ENCODE peak calls at places on chromosomes 4 and X, in five cellular contexts. One of them, this sample, is unnamed.

GRCh38 chrX:39758791-39759525 is 338.8 kb downstream of the BCOR start:
- DNase-seq in PC-3: no peak
- DNase-seq in T-helper 9 cell: no peak
- DNase-seq in aorta: no peak
- DNase-seq in NCI-H748 treated with DMSO at 0.1 percent for 48 hours: no peak
- DNase-seq in this sample: no peak

GRCh38 chr4:76585897-76586360 is 150.9 kb downstream of the SHROOM3 start:
- DNase-seq in aorta: peak; percentile 91
- DNase-seq in PC-3: peak; percentile 89
- DNase-seq in T-helper 9 cell: no peak
- DNase-seq in NCI-H748 treated with DMSO at 0.1 percent for 48 hours: peak; percentile 54
- DNase-seq in this sample: peak; percentile 87

GRCh38 chr4:88356771-88357170 is 21.9 kb upstream of the HERC6 start:
- DNase-seq in NCI-H748 treated with DMSO at 0.1 percent for 48 hours: no peak
- DNase-seq in T-helper 9 cell: no peak
- DNase-seq in PC-3: no peak
- DNase-seq in aorta: no peak
- DNase-seq in this sample: no peak

GRCh38 chr4:53866055-53866454 is 198.3 kb downstream of the CHIC2 start:
- DNase-seq in T-helper 9 cell: no peak
- DNase-seq in NCI-H748 treated with DMSO at 0.1 percent for 48 hours: no peak
- DNase-seq in aorta: no peak
- DNase-seq in PC-3: no peak
- DNase-seq in this sample: no peak

GRCh38 chr4:89283975-89284556 is 23.5 kb downstream of the GPRIN3 start:
- DNase-seq in NCI-H748 treated with DMSO at 0.1 percent for 48 hours: no peak
- DNase-seq in T-helper 9 cell: no peak
- DNase-seq in PC-3: no peak
- DNase-seq in aorta: no peak
- DNase-seq in this sample: no peak

GRCh38 chr4:115770046-115770543 is 656.7 kb upstream of the NDST4 start:
- DNase-seq in aorta: no peak
- DNase-seq in T-helper 9 cell: no peak
- DNase-seq in NCI-H748 treated with DMSO at 0.1 percent for 48 hours: no peak
- DNase-seq in PC-3: no peak
- DNase-seq in this sample: no peak

GRCh38 chr4:108779958-108780357 is 17.1 kb upstream of the ETNPPL start:
- DNase-seq in NCI-H748 treated with DMSO at 0.1 percent for 48 hours: no peak
- DNase-seq in T-helper 9 cell: no peak
- DNase-seq in PC-3: no peak
- DNase-seq in aorta: no peak
- DNase-seq in this sample: no peak

GRCh38 chr4:5142726-5143125 is 91.4 kb downstream of the STK32B start:
- DNase-seq in NCI-H748 treated with DMSO at 0.1 percent for 48 hours: no peak
- DNase-seq in PC-3: peak; percentile 40
- DNase-seq in T-helper 9 cell: no peak
- DNase-seq in aorta: no peak
- DNase-seq in this sample: no peak

GRCh38 chr4:165461176-165461835 is 82.5 kb downstream of the CPE start:
- DNase-seq in T-helper 9 cell: no peak
- DNase-seq in aorta: no peak
- DNase-seq in PC-3: no peak
- DNase-seq in NCI-H748 treated with DMSO at 0.1 percent for 48 hours: no peak
- DNase-seq in this sample: no peak